ENCODE peak calls at places on chromosome 20, in five cellular contexts. V is adrenal gland, W is A549, U is cardiac muscle cell, M is AG04450. P is an unnamed sample.

GRCh38 chr20:43938932-43939761 is 24.5 kb downstream of the TOX2 start:
- DNase-seq in V (peak; percentile 88), W (peak; percentile 81), U (no peak), M (peak; percentile 97), P (peak; percentile 100)

GRCh38 chr20:35742741-35743523 is 872 bp upstream of the RBM39 start:
- DNase-seq in U (peak; percentile 34), V (no peak), M (no peak), W (peak; percentile 33), P (no peak)

GRCh38 chr20:36267605-36268500 is 31.6 kb downstream of the AAR2 start:
- DNase-seq in M (no peak), V (no peak), W (no peak), U (no peak), P (no peak)

GRCh38 chr20:60257671-60258070 is 299.4 kb downstream of the CDH26 start:
- DNase-seq in V (no peak), M (no peak), U (no peak), W (no peak), P (no peak)

GRCh38 chr20:50367104-50367674 is 143.0 kb upstream of the PTPN1 start:
- DNase-seq in W (no peak), M (no peak), V (no peak), U (no peak), P (no peak)

GRCh38 chr20:48012401-48012974 is 227.2 kb upstream of the SULF2 start:
- DNase-seq in M (no peak), U (no peak), V (no peak), W (peak; percentile 21), P (peak; percentile 95)

GRCh38 chr20:41643504-41643938 is 25.3 kb upstream of the CHD6 start:
- DNase-seq in U (peak; percentile 38), M (peak; percentile 60), W (peak; percentile 87), V (peak; percentile 57), P (no peak)

GRCh38 chr20:47156431-47156841 is 200.1 kb downstream of the ZMYND8 start:
- DNase-seq in W (no peak), V (no peak), M (no peak), U (peak; percentile 89), P (no peak)

GRCh38 chr20:17911927-17912326 is 56.7 kb downstream of the SNX5 start:
- DNase-seq in M (no peak), W (no peak), V (no peak), U (no peak), P (no peak)

GRCh38 chr20:50403565-50404418 is 106.4 kb upstream of the PTPN1 start:
- DNase-seq in W (no peak), V (peak; percentile 76), M (no peak), U (no peak), P (no peak)

GRCh38 chr20:2871555-2872303 is 1.6 kb upstream of the PTPRA start:
- DNase-seq in M (no peak), U (no peak), W (no peak), V (no peak), P (no peak)

GRCh38 chr20:38120625-38120988 is 44.5 kb downstream of the TGM2 start:
- DNase-seq in U (no peak), V (no peak), W (no peak), M (no peak), P (no peak)

GRCh38 chr20:47816487-47817451 is 31.5 kb upstream of the SULF2 start:
- DNase-seq in U (no peak), W (no peak), M (no peak), V (no peak), P (no peak)

GRCh38 chr20:20593447-20594170 is 118.8 kb downstream of the RALGAPA2 start:
- DNase-seq in W (peak; percentile 61), V (peak; percentile 48), M (peak; percentile 36), U (peak; percentile 55), P (no peak)
- TF ChIP-seq CTCF in W (peak; percentile 71), V (peak; percentile 37), M (peak; percentile 71), U (peak; percentile 65), P (peak; percentile 63)

GRCh38 chr20:39214778-39215177 is 252.6 kb downstream of the DHX35 start:
- DNase-seq in M (no peak), U (no peak), V (no peak), W (no peak), P (no peak)
- TF ChIP-seq CTCF in M (no peak), U (no peak), V (no peak), W (no peak), P (no peak)

DNA sequence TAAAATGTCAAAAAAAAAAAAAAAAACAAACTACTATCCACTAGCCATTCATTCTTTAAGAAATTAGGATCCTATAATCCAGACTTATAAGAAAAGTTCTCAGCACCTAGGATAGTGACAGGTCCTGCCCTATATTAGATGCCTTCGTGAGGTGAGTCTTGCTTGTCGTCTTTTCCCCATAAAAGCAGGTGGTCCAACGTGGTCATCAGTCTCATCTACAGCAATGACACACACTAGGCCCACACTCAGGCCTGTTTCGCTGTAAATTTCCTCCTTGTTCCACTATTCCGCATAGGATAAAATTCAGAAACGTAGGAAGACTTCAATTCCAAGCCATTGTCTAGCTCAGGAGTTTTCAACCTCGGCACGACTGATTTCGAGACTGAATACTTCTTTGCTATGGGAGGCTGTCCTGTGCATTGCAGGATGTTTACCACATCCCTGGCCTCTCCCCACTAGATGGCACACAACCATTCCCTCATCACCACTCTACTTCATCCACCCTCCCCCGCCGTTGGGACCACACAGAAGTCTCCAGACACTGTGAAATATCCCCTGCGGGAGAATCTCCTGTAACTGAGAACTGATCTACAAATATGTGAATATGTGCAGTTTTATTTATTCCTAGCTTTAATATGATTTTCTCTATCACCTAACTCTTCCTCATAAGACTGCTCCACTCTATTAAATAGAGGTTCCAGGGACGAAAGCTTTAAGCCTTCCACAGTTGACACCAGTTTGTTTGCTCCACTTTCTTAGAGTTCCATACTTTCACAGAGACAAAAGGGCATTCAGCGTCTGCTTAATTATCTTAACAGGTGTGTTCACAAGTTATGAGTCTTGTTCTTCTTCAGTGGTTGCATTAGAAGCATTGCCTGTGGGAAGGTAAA is 346.3 kb downstream of the BMP2 start:
- DNase-seq in U (peak; percentile 74), M (no peak), V (peak; percentile 8), W (peak; percentile 36), P (no peak)
- TF ChIP-seq CTCF in U (peak; percentile 55), M (peak; percentile 2), V (no peak), W (peak; percentile 20), P (peak; percentile 59)

GRCh38 chr20:15378151-15378550 is 1040.7 kb upstream of the FLRT3 start:
- DNase-seq in W (peak; percentile 5), U (no peak), M (no peak), V (no peak), P (no peak)
- TF ChIP-seq CTCF in W (peak; percentile 6), U (no peak), M (peak; percentile 28), V (no peak), P (no peak)

P was measured in AG09309.